ENCODE peak calls at places on chromosomes 5 and 9, in eight cellular contexts. L is stimulated activated CD4-positive, alpha-beta T cell treated with anti-CD3 and anti-CD28 coated beads, Interleukin-1b, Interleukin-23, amount 100 ng/mL, for 4 hours; B is dermis blood vessel endothelial cell; C is nucleus accumbens; W is AG08395; Y is AG04450; X is body of pancreas; E is mucosa of gallbladder. G is an unnamed sample.

GRCh38 chr9:1053848-1054365 is 3.8 kb downstream of the DMRT2 start:
- DNase-seq in W (no peak), C (no peak), B (no peak), E (no peak), X (no peak), Y (no peak), L (no peak), G (no peak)

GRCh38 chr9:107345327-107345726 is 62.2 kb downstream of the RAD23B start:
- DNase-seq in W (no peak), B (peak; percentile 34), C (no peak), E (no peak), X (no peak), Y (no peak), L (no peak), G (no peak)

GRCh38 chr5:111932628-111933027 is 175.6 kb upstream of the NREP start:
- DNase-seq in L (no peak), W (no peak), B (peak; percentile 9), E (no peak), C (no peak), Y (no peak), X (no peak), G (no peak)

GRCh38 chr5:3019045-3019444 is 267.6 kb upstream of the IRX2 start:
- DNase-seq in X (no peak), Y (no peak), C (no peak), L (no peak), E (no peak), B (no peak), W (no peak), G (no peak)

GRCh38 chr5:36751881-36752280 is 124.7 kb upstream of the NIPBL start:
- DNase-seq in E (no peak), W (no peak), X (no peak), C (no peak), B (no peak), L (no peak), Y (no peak), G (no peak)

GRCh38 chr9:137556069-137556838 is 4.6 kb downstream of the MRPL41 start:
- DNase-seq in E (no peak), L (no peak), X (no peak), B (no peak), C (no peak), W (no peak), Y (no peak), G (peak; percentile 67)

GRCh38 chr5:155471027-155471426 is 457.5 kb downstream of the KIF4B start:
- DNase-seq in B (no peak), Y (no peak), X (no peak), E (no peak), W (no peak), C (no peak), L (no peak), G (no peak)

GRCh38 chr5:43874772-43875171 is 271.8 kb downstream of the NNT start:
- DNase-seq in X (no peak), W (peak; percentile 72), L (no peak), B (no peak), Y (peak; percentile 4), E (no peak), C (no peak), G (no peak)

GRCh38 chr5:43582082-43583005 is 20.6 kb upstream of the NNT start:
- DNase-seq in C (no peak), W (no peak), Y (no peak), B (no peak), L (no peak), E (no peak), X (no peak), G (no peak)

GRCh38 chr5:162503796-162504195 is 436.2 kb downstream of the GABRG2 start:
- DNase-seq in B (no peak), X (no peak), Y (no peak), L (no peak), E (no peak), C (no peak), W (no peak), G (no peak)

GRCh38 chr5:43993634-43994395 is 390.8 kb downstream of the NNT start:
- DNase-seq in E (no peak), B (no peak), W (no peak), C (no peak), Y (no peak), X (no peak), L (no peak), G (no peak)

GRCh38 chr9:114513050-114513951 is 8.0 kb upstream of the WHRN start:
- DNase-seq in E (no peak), Y (no peak), W (no peak), X (no peak), C (no peak), B (peak; percentile 36), L (no peak), G (no peak)

GRCh38 chr5:135239461-135240282 is 159.4 kb downstream of the MACROH2A1 start:
- DNase-seq in W (no peak), E (no peak), C (no peak), L (no peak), X (no peak), Y (peak; percentile 81), B (no peak), G (peak; percentile 16)

GRCh38 chr9:129473523-129474244 is 147.2 kb downstream of the C9orf50 start:
- DNase-seq in B (no peak), Y (no peak), C (no peak), X (no peak), W (peak; percentile 64), L (no peak), E (no peak), G (no peak)

GRCh38 chr5:132627470-132627869 is 30.5 kb upstream of the IL13 start:
- DNase-seq in B (no peak), E (no peak), C (no peak), X (no peak), W (no peak), L (no peak), Y (no peak), G (no peak)

GRCh38 chr9:134418354-134418753 is 92.1 kb downstream of the RXRA start:
- DNase-seq in B (no peak), C (no peak), W (no peak), X (no peak), Y (no peak), E (no peak), L (no peak), G (no peak)

GRCh38 chr5:149203896-149204544 is 62.7 kb downstream of the ABLIM3 start:
- DNase-seq in B (no peak), W (peak; percentile 38), Y (no peak), X (no peak), L (no peak), C (no peak), E (no peak), G (no peak)

G was measured in colonic mucosa.